ENCODE peak calls at places on chromosome 15, in eight cellular contexts. L, Z, J, F, P, T, Y and A are unnamed samples.

GRCh38 chr15:72318408-72318942 is 1.5 kb downstream of the CELF6 start:
- DNase-seq in L (no peak), Z (no peak), J (no peak), F (no peak), P (no peak), T (no peak), Y (no peak), A (peak; percentile 15)

GRCh38 chr15:48297668-48298067 is 33.6 kb upstream of the DUT start:
- DNase-seq in L (no peak), Z (no peak), J (no peak), F (no peak), P (no peak), T (no peak), Y (no peak), A (no peak)

GRCh38 chr15:77519540-77519939 is 98.9 kb downstream of the HMG20A start:
- DNase-seq in L (no peak), Z (no peak), J (no peak), F (no peak), P (no peak), T (no peak), Y (no peak), A (no peak)

GRCh38 chr15:81531141-81531592 is 157.2 kb upstream of the TMC3 start:
- DNase-seq in L (peak; percentile 70), Z (no peak), J (no peak), F (no peak), P (no peak), T (peak; percentile 46), Y (no peak), A (no peak)

GRCh38 chr15:79970921-79971434 is at the start of gene BCL2A1:
- DNase-seq in L (peak; percentile 67), Z (peak; percentile 21), J (no peak), F (peak; percentile 95), P (peak; percentile 99), T (no peak), Y (peak; percentile 97), A (peak; percentile 98)

GRCh38 chr15:82093774-82094211 is 48.0 kb upstream of the MEX3B start:
- DNase-seq in L (peak; percentile 94), Z (peak; percentile 51), J (peak; percentile 92), F (peak; percentile 90), P (peak; percentile 93), T (no peak), Y (peak; percentile 89), A (peak; percentile 96)

GRCh38 chr15:68384451-68385239 is 47.3 kb downstream of the ITGA11 start:
- DNase-seq in L (peak; percentile 91), Z (peak; percentile 82), J (peak; percentile 69), F (peak; percentile 94), P (peak; percentile 40), T (no peak), Y (peak; percentile 98), A (peak; percentile 63)

GRCh38 chr15:33200903-33201302 is 6.4 kb upstream of the FMN1 start:
- DNase-seq in L (no peak), Z (no peak), J (no peak), F (no peak), P (peak; percentile 27), T (peak; percentile 49), Y (no peak), A (peak; percentile 39)

GRCh38 chr15:78906310-78906608 is 33.6 kb downstream of the MORF4L1 start:
- DNase-seq in L (peak; percentile 78), Z (no peak), J (no peak), F (peak; percentile 92), P (peak; percentile 63), T (no peak), Y (peak; percentile 93), A (peak; percentile 65)

GRCh38 chr15:81612631-81613030 is 238.6 kb upstream of the TMC3 start:
- DNase-seq in L (no peak), Z (no peak), J (no peak), F (no peak), P (no peak), T (peak; percentile 40), Y (no peak), A (no peak)

GRCh38 chr15:81235781-81236507 is 39.3 kb downstream of the IL16 start:
- DNase-seq in L (peak; percentile 90), Z (peak; percentile 85), J (peak; percentile 84), F (peak; percentile 99), P (peak; percentile 55), T (no peak), Y (peak; percentile 96), A (peak; percentile 43)

DNA sequence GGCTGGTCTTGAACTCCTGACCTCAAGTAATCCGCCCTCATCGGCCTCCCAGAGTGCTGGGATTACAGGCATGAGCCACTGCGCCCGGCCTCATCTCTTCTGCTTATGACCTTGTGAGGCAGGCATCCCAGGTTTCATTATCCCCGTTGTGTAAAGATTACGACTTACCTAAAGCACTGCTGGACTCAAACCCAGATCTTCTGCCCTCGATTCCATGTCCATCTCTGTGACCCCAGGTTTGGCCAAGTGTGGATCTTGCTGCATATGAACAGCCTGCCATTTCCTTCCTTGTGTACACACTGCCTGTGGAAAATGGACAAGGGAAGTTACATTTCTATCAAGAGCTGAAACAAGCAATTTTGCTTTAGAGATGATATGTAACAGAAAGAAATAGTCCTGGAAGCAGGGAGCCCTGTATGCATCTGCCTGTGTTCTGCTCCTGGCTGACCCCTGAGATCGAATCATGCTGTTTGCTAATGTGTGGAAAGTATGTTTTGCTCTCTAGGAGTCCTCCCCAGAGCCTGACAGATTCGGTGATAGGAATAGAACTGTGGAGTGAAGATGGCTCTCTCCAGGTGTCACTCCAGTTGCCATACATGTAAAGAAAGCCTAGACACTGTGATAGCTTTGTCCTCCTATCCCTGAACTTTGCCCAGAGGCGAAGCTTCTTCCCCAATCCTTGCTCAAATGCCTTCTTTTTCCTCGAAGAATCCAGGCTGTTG is 11.8 kb upstream of the LIPC start:
- DNase-seq in L (no peak), Z (no peak), J (no peak), F (no peak), P (no peak), T (no peak), Y (no peak), A (no peak)
- H3K4me3 ChIP-seq in L (no peak overlapping the region), Z (no peak overlapping the region), J (no peak overlapping the region), F (no peak overlapping the region), P (no peak overlapping the region), T (no peak overlapping the region), Y (no peak overlapping the region), A (no peak overlapping the region)

GRCh38 chr15:55588070-55588817 is at the start of gene PYGO1:
- DNase-seq in L (peak; percentile 68), Z (no peak), J (peak; percentile 72), F (peak; percentile 49), P (peak; percentile 2), T (peak; percentile 90), Y (peak; percentile 80), A (peak; percentile 44)

GRCh38 chr15:55587321-55588069 is 650 bp downstream of the PYGO1 start:
- DNase-seq in L (peak; percentile 53), Z (no peak), J (peak; percentile 57), F (peak; percentile 49), P (no peak), T (peak; percentile 79), Y (peak; percentile 77), A (peak; percentile 10)

GRCh38 chr15:55588818-55589122 is 625 bp upstream of the PYGO1 start:
- DNase-seq in L (no peak), Z (no peak), J (no peak), F (no peak), P (no peak), T (no peak), Y (no peak), A (no peak)

GRCh38 chr15:55590788-55591187 is 2.6 kb upstream of the PYGO1 start:
- DNase-seq in L (no peak), Z (no peak), J (no peak), F (no peak), P (no peak), T (no peak), Y (no peak), A (no peak)

DNA sequence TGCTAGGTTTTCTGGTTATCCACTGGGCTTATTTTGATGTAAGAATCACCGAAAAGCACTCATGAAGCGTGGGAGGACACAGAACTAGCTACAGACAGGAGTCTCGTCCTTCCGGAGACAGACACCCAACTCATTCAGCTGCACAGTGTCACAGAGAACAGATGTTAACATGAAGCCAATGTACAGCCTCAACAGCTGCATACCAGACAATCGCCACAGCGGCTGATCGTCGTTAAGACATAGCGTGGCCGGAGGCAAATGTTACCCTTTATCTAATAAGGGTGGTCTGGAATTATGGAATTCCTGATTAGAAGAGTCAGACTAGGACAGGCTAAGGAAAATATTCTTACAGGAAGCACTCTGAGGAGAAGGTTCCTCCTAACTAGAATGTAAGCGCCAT is 1.2 kb upstream of the PYGO1 start:
- DNase-seq in L (peak; percentile 13), Z (no peak), J (no peak), F (peak; percentile 19), P (no peak), T (no peak), Y (no peak), A (no peak)
- H3K4me3 ChIP-seq in L (peak overlapping the region; percentile 70), Z (peak overlapping the region; percentile 54), J (no peak overlapping the region), F (peak overlapping the region; percentile 65), P (no peak overlapping the region), T (no peak overlapping the region), Y (peak overlapping the region; percentile 84), A (no peak overlapping the region)

DNA sequence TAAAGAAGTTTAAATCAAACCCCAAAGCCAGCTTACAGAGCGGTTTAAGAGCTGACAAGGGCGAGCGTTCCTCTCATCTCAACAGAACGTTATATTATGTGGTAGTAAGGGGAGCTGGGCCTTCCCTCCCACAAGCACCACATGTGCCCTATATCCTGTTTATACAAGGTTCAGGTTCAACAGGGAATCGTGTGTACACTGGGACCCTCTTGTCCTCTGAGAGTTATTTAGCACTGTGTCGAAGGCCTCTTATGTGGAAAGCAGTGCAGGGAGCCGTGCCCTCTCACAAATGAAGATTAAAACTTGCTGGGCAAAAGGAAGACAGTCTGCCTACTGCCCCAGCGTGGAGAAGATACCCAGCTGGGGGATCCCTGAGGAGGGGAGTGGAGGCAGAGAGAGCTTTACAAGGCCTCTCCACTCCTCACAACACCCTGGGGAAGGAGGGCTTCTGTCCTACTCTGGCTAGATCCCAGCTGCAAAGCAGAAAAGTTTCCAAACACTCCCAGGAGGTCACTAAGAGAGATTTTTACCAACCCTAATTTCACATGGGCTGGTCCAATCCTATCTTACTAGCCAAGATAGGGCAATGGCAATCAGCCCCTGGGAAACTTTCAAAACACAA is 2.9 kb downstream of the TLE3 start:
- DNase-seq in L (peak; percentile 37), Z (no peak), J (no peak), F (no peak), P (no peak), T (no peak), Y (peak; percentile 18), A (no peak)
- H3K4me3 ChIP-seq in L (peak overlapping the region; percentile 82), Z (peak overlapping the region; percentile 83), J (peak overlapping the region; percentile 94), F (peak overlapping the region; percentile 69), P (peak overlapping the region; percentile 83), T (peak overlapping the region; percentile 97), Y (peak overlapping the region; percentile 84), A (peak overlapping the region; percentile 76)

DNA sequence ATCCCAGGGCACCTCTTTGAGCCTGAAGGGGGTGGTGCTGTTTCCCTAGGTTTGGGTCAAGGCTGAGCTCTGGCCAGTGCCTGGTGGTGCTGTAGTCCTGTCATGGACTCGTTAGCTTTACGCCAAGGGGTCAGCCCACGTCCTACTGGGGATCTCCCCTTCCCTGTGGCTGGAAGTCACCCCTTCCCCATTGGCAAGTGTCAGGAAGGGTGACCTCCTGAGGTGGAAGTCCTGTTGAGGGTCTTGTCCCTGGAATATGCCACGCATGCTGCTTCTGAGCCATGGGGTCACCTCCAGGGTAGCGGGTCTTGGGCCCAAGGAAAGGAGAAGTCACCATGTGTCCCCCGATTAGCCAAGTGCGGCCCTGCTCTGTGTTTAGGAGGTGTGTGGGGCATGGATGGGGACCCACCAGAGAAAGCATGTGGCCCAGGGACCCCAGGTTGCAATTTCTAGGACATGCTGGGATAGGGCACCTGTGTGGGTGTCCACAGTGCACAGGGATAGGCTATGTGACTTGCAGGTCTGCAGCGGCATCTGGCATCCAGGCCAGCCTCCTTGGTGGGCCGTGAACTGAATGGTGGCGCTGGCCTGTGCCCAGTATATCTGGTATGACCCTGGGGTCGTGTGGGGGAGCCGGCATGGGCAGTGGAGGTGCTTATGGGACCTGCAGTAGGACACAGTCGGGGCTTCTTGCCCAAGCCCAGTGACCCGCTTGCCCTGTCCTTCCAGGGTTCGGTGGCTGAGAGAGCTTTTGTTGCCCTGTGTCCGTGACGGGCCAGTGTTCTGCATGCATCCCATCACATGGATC is 226.7 kb downstream of the SNRPN start:
- DNase-seq in L (no peak), Z (no peak), J (peak; percentile 8), F (no peak), P (no peak), T (no peak), Y (no peak), A (no peak)
- H3K4me3 ChIP-seq in L (no peak overlapping the region), Z (no peak overlapping the region), J (no peak overlapping the region), F (no peak overlapping the region), P (no peak overlapping the region), T (no peak overlapping the region), Y (no peak overlapping the region), A (no peak overlapping the region)